ENCODE peak calls at places on chromosomes 3 and 15, in six cellular contexts. E, L, F, X, I and C are unnamed samples.
A peak's percentile ranks its signal among the peaks of the same experiment; 100 is the strongest.

GRCh38 chr3:193842029-193842782 is 249.2 kb downstream of the OPA1 start:
- DNase-seq in E (peak; percentile 50), L (no peak), F (no peak), X (no peak), I (no peak), C (peak; percentile 36)

GRCh38 chr3:124563376-124563775 is 166.9 kb upstream of the UMPS start:
- DNase-seq in E (no peak), L (no peak), F (no peak), X (peak; percentile 58), I (no peak), C (no peak)

GRCh38 chr3:179653777-179654117 is 907 bp downstream of the USP13 start:
- DNase-seq in E (no peak), L (no peak), F (no peak), X (no peak), I (no peak), C (no peak)

GRCh38 chr3:126342991-126343661 is 14.1 kb downstream of the KLF15 start:
- DNase-seq in E (no peak), L (no peak), F (peak; percentile 67), X (no peak), I (peak; percentile 79), C (peak; percentile 14)

GRCh38 chr15:70503073-70503745 is 260.1 kb downstream of the UACA start:
- DNase-seq in E (peak; percentile 70), L (no peak), F (peak; percentile 74), X (no peak), I (no peak), C (peak; percentile 75)

GRCh38 chr3:46909535-46910161 is 32.1 kb downstream of the PTH1R start:
- DNase-seq in E (peak; percentile 92), L (peak; percentile 83), F (peak; percentile 93), X (peak; percentile 65), I (peak; percentile 95), C (peak; percentile 89)

GRCh38 chr3:55198554-55198953 is 270.7 kb upstream of the LRTM1 start:
- DNase-seq in E (no peak), L (no peak), F (no peak), X (no peak), I (no peak), C (no peak)

GRCh38 chr3:157113832-157114505 is 46.0 kb downstream of the CCNL1 start:
- DNase-seq in E (no peak), L (no peak), F (no peak), X (no peak), I (no peak), C (no peak)

GRCh38 chr3:4584537-4585249 is 91.5 kb downstream of the ITPR1 start:
- DNase-seq in E (peak; percentile 42), L (no peak), F (no peak), X (peak; percentile 19), I (no peak), C (peak; percentile 26)

GRCh38 chr3:17023006-17023664 is 138.4 kb downstream of the PLCL2 start:
- DNase-seq in E (peak; percentile 32), L (no peak), F (no peak), X (peak; percentile 8), I (no peak), C (peak; percentile 21)

GRCh38 chr15:58934521-58934920 is 1.0 kb upstream of the SLTM start:
- DNase-seq in E (no peak), L (no peak), F (no peak), X (peak; percentile 23), I (no peak), C (no peak)

GRCh38 chr15:42595641-42596240 is 20.3 kb downstream of the STARD9 start:
- DNase-seq in E (no peak), L (no peak), F (no peak), X (no peak), I (no peak), C (no peak)

GRCh38 chr3:194995922-194996321 is 275.0 kb downstream of the XXYLT1 start:
- DNase-seq in E (no peak), L (no peak), F (no peak), X (no peak), I (peak; percentile 56), C (no peak)

GRCh38 chr3:141793476-141794260 is 30.5 kb downstream of the GRK7 start:
- DNase-seq in E (no peak), L (no peak), F (no peak), X (no peak), I (no peak), C (no peak)

GRCh38 chr15:52206446-52206845 is 15.3 kb upstream of the GNB5 start:
- DNase-seq in E (no peak), L (no peak), F (no peak), X (no peak), I (no peak), C (no peak)

GRCh38 chr3:119586707-119587317 is 7.5 kb downstream of the ADPRH start:
- DNase-seq in E (no peak), L (no peak), F (no peak), X (no peak), I (no peak), C (no peak)

GRCh38 chr15:69304176-69304533 is 5.4 kb downstream of the PAQR5 start:
- DNase-seq in E (no peak), L (no peak), F (no peak), X (peak; percentile 81), I (no peak), C (no peak)

GRCh38 chr3:155356594-155357370 is 63.3 kb upstream of the STRIT1 start:
- DNase-seq in E (no peak), L (no peak), F (no peak), X (no peak), I (no peak), C (no peak)

GRCh38 chr3:22730701-22731100 is 472.4 kb upstream of the UBE2E2 start:
- DNase-seq in E (no peak), L (no peak), F (no peak), X (no peak), I (no peak), C (no peak)

GRCh38 chr3:147267431-147267830 is 138.9 kb downstream of the ZIC4 start:
- DNase-seq in E (no peak), L (no peak), F (no peak), X (no peak), I (no peak), C (no peak)

DNA sequence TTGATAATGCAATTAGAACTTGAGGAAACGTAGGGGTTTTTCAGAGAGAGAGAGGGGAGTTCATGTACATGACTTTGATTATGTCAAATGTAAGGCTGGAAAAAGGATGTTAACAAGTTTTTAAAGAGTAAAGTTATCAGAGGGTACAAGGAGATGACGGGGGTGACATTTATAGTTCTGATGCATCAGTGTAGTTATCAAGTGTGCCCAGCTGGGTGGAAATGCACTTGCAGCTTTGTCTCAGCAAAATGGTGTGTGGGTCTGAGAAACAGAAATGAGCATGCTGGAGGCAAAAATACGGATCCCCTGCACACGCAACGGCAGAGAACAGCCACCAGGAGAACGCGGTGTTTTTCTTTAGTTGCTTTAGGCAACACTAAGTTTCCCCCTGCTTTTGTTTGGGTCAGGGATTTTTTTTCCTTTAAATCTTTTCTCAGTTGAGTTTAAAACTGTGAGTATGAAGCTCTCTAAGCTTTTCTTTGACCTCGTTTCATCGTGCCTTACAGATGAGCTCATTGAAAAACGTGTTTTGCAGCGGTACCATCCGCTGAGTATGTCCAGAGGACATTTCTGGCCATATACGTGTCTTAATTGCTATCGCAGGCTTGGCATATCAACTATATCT is 205.4 kb downstream of the PDZRN3 start:
- DNase-seq in E (no peak), L (no peak), F (no peak), X (peak; percentile 40), I (no peak), C (no peak)
- TF ChIP-seq CTCF in E (no peak), L (no peak), F (no peak), X (peak; percentile 19), I (no peak), C (no peak)

GRCh38 chr3:53347261-53348064 is at the start of gene DCP1A:
- DNase-seq in E (peak; percentile 97), L (peak; percentile 90), F (peak; percentile 99), X (peak; percentile 95), I (peak; percentile 98), C (peak; percentile 95)

GRCh38 chr3:53346922-53347260 is 452 bp downstream of the DCP1A start:
- DNase-seq in E (no peak), L (no peak), F (no peak), X (no peak), I (no peak), C (peak; percentile 25)

GRCh38 chr3:53346514-53346913 is 829 bp downstream of the DCP1A start:
- DNase-seq in E (no peak), L (no peak), F (no peak), X (peak; percentile 13), I (no peak), C (no peak)

GRCh38 chr3:53354945-53355498 is 7.7 kb upstream of the DCP1A start:
- DNase-seq in E (no peak), L (no peak), F (no peak), X (peak; percentile 7), I (no peak), C (no peak)

DNA sequence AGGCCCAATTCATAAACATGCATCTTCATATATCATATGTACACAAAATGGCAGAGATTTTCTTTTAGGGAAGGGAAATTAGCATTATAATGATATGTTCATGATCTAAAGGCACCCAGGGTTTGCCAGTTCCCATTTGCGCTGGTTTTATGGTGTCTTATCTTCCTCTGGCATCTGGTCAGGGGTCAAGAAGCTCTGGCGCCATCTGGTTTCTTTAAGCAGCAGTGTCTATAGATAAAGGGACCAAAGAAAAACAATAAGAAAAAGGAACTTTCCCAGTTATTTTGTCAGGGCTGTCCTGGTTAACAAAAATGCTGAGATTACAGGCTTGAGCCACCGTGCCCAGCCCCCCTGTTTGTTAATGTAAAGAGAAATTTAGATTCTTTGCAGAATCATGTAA is 3.3 kb upstream of the DCP1A start:
- DNase-seq in E (no peak), L (no peak), F (no peak), X (no peak), I (no peak), C (no peak)
- TF ChIP-seq CTCF in E (peak; percentile 56), L (no peak), F (no peak), X (peak; percentile 55), I (peak; percentile 32), C (peak; percentile 35)

DNA sequence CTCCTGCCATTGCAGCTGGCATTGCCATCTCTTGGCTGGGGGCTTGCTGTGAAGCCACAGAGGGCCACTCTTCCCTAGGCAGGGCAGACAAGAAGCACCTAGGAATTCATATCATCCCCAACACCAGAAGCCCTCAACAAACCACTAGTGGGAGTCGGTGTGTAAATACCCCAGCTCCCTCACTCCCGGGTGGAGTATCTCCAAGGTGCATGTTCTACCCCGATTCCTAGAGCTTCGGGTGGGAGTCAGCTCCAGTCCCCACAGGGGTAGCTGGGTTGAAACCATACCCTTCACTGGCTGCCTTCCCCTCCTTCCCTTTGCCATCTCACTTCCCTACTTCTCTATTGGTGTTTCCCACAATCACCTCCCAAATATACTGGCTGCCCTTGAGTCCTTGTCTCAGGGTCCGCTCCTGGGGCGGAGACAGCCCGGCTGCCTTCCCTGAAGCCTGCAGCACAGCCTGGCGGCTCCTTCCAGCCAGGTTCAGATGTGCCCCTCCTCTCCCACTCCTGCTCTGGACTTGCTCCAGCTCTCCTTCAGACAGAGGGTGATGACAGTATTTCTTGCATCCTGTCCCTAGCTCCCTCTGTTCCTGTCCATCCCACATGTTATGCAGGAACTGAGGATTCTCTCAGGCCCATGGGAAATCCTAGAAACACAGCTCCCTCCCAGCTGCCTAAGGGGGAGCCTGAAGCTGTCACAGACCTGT is 33.3 kb downstream of the FAM3D start:
- DNase-seq in E (no peak), L (no peak), F (no peak), X (no peak), I (no peak), C (no peak)
- TF ChIP-seq CTCF in E (no peak), L (no peak), F (no peak), X (no peak), I (no peak), C (no peak)

DNA sequence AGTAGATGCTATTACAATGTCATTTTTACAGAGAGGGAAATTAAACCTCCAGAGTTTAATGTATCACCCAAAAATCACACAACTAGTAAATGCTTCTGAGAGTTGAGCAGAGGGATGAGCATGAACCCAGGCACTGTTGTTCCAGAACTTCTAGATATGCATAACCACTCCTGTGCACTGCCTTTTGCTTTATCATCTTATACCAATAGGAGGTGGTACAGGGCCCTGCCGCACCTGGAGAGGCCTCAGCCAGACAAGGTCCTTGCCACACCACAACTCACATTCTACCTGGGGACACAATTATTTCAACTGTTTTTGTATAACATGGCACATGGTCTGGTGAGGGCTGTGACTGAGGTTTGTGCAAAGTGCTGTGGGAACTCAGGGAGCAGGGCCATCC is 78.5 kb upstream of the NTRK3 start:
- DNase-seq in E (no peak), L (no peak), F (no peak), X (no peak), I (no peak), C (no peak)
- TF ChIP-seq CTCF in E (no peak), L (no peak), F (no peak), X (no peak), I (no peak), C (no peak)